ENCODE peak calls at places on chromosomes 4 and X, in five cellular contexts. K is AG20443; F is CD4-positive, alpha-beta T cell; R is endothelial cell; C is occipital lobe. S is an unnamed sample.

GRCh38 chr4:169128902-169129301 is 118.8 kb upstream of the CBR4 start:
- DNase-seq in K (no peak), R (no peak), F (no peak), C (no peak), S (no peak)

GRCh38 chr4:3416270-3416669 is 25.5 kb upstream of the HGFAC start:
- DNase-seq in K (no peak), R (no peak), C (no peak), F (no peak), S (no peak)

GRCh38 chr4:44160776-44161377 is 287.7 kb downstream of the KCTD8 start:
- DNase-seq in R (no peak), K (no peak), C (no peak), F (no peak), S (no peak)

GRCh38 chr4:72314869-72315268 is 254.2 kb downstream of the ADAMTS3 start:
- DNase-seq in K (peak), C (no peak), F (no peak), R (no peak), S (no peak)

GRCh38 chr4:173411106-173411703 is 12.3 kb upstream of the SCRG1 start:
- DNase-seq in F (no peak), C (no peak), K (no peak), R (no peak), S (no peak)

GRCh38 chr4:137749466-137749865 is 217.2 kb upstream of the PCDH18 start:
- DNase-seq in F (no peak), K (no peak), C (no peak), R (no peak), S (no peak)

GRCh38 chr4:85474818-85475630 is at the start of gene ARHGAP24:
- DNase-seq in K (peak), F (no peak), R (peak), C (peak), S (no peak)

GRCh38 chr4:69060651-69061308 is 35.5 kb upstream of the UGT2B7 start:
- DNase-seq in F (no peak), C (no peak), K (no peak), R (no peak), S (no peak)

GRCh38 chrX:3154386-3154991 is 113.2 kb downstream of the ARSF start:
- DNase-seq in F (no peak), R (no peak), C (no peak), K (no peak), S (no peak)

GRCh38 chr4:138223191-138223910 is 18.8 kb downstream of the SLC7A11 start:
- DNase-seq in C (no peak), K (no peak), R (no peak), F (no peak), S (no peak)

GRCh38 chr4:156495109-156495508 is 476.5 kb downstream of the PDGFC start:
- DNase-seq in K (no peak), F (no peak), C (no peak), R (no peak), S (no peak)

S was measured in activated T-cell treated with anti-CD3 and anti-CD28 coated beads, Interleukin-2, amount 50 U/mL, for 4 hours.